ENCODE peak calls at places on chromosomes 6 and 20, in five cellular contexts. J is stomach, B is transverse colon, D is tibial nerve, M is ovary. A is an unnamed sample.

GRCh38 chr6:50602191-50602810 is 111.0 kb upstream of the TFAP2D start:
- DNase-seq in B (no peak), M (no peak), J (no peak), D (peak), A (no peak)

GRCh38 chr20:46323557-46323956 is 15.3 kb upstream of the CDH22 start:
- DNase-seq in B (no peak), M (no peak), D (no peak), J (no peak), A (no peak)

GRCh38 chr20:41848180-41848579 is 230.0 kb upstream of the CHD6 start:
- DNase-seq in J (no peak), M (no peak), B (no peak), D (no peak), A (peak)

GRCh38 chr6:112620832-112621569 is 273.9 kb downstream of the RFPL4B start:
- DNase-seq in B (no peak), D (no peak), J (no peak), M (no peak), A (no peak)

GRCh38 chr6:163413345-163414116 is 987 bp upstream of the QKI start:
- DNase-seq in J (peak), M (peak), B (peak), D (peak), A (peak)

GRCh38 chr20:21017381-21018085 is 88.6 kb downstream of the LINC00237 start:
- DNase-seq in D (no peak), B (no peak), M (no peak), J (no peak), A (no peak)

GRCh38 chr6:109782401-109783046 is 91.4 kb downstream of the FIG4 start:
- DNase-seq in M (no peak), D (no peak), J (no peak), B (no peak), A (no peak)

GRCh38 chr20:24523661-24524060 is 54.2 kb downstream of the SYNDIG1 start:
- DNase-seq in M (no peak), D (no peak), B (no peak), J (no peak), A (no peak)

GRCh38 chr6:167141667-167142432 is 15.9 kb downstream of the GPR31 start:
- DNase-seq in B (peak), J (peak), D (peak), M (peak), A (peak)

GRCh38 chr6:116682334-116682712 is 1.3 kb downstream of the KPNA5 start:
- DNase-seq in M (no peak), D (no peak), J (no peak), B (no peak), A (no peak)

GRCh38 chr6:156510242-156510641 is 266.9 kb upstream of the ARID1B start:
- DNase-seq in J (no peak), M (no peak), D (no peak), B (no peak), A (no peak)

GRCh38 chr6:5995705-5996686 is 10.7 kb downstream of the NRN1 start:
- DNase-seq in D (peak), B (peak), M (peak), J (no peak), A (no peak)

GRCh38 chr6:170152111-170152926 is 138.6 kb downstream of the DLL1 start:
- DNase-seq in B (peak), M (peak), J (peak), D (peak), A (no peak)

GRCh38 chr6:13522639-13523038 is 35.2 kb upstream of the GFOD1 start:
- DNase-seq in B (no peak), J (no peak), M (no peak), D (no peak), A (no peak)

GRCh38 chr6:9439931-9440330 is 974.9 kb downstream of the TFAP2A start:
- DNase-seq in M (no peak), B (no peak), J (no peak), D (no peak), A (no peak)

GRCh38 chr6:151239603-151240035 is at the start of gene AKAP12:
- DNase-seq in M (peak), J (no peak), D (peak), B (peak), A (no peak)

GRCh38 chr6:105253787-105254186 is 74.0 kb upstream of the POPDC3 start:
- DNase-seq in B (no peak), D (no peak), J (no peak), M (no peak), A (no peak)

GRCh38 chr6:44045672-44046015 is 81.6 kb downstream of the MRPL14 start:
- DNase-seq in D (no peak), M (no peak), B (no peak), J (no peak), A (no peak)

GRCh38 chr6:38184780-38185080 is 365.2 kb downstream of the ZFAND3 start:
- DNase-seq in J (no peak), B (no peak), D (no peak), M (no peak), A (no peak)

GRCh38 chr6:14658909-14659561 is 541.5 kb downstream of the CD83 start:
- DNase-seq in B (no peak), D (peak), J (no peak), M (no peak), A (no peak)

GRCh38 chr20:49586967-49587587 is 19.1 kb upstream of the PTGIS start:
- DNase-seq in B (no peak), J (no peak), D (no peak), M (peak), A (no peak)

GRCh38 chr20:52454660-52455059 is 263.1 kb upstream of the ZFP64 start:
- DNase-seq in D (no peak), J (no peak), M (no peak), B (no peak), A (no peak)

GRCh38 chr6:105429676-105430075 is 26.8 kb upstream of the PREP start:
- DNase-seq in J (no peak), D (no peak), M (no peak), B (no peak), A (no peak)

GRCh38 chr20:35273449-35274171 is 4.3 kb downstream of the MMP24OS start:
- DNase-seq in B (no peak), D (no peak), M (no peak), J (peak), A (no peak)

GRCh38 chr20:50048420-50049166 is 64.4 kb downstream of the UBE2V1 start:
- DNase-seq in M (no peak), B (peak), D (no peak), J (no peak), A (no peak)

GRCh38 chr20:46212876-46213275 is 94.8 kb downstream of the CD40 start:
- DNase-seq in B (no peak), M (no peak), D (no peak), J (no peak), A (no peak)

GRCh38 chr6:42199106-42199981 is 4.6 kb upstream of the GUCA1B start:
- DNase-seq in M (no peak), D (no peak), B (no peak), J (no peak), A (peak)

GRCh38 chr20:32386091-32386490 is 28.0 kb downstream of the ASXL1 start:
- DNase-seq in M (no peak), D (no peak), J (no peak), B (no peak), A (no peak)

GRCh38 chr20:14583413-14583812 is 246.0 kb upstream of the FLRT3 start:
- DNase-seq in J (no peak), B (no peak), D (no peak), M (no peak), A (peak)

GRCh38 chr6:79821859-79822258 is 125.5 kb downstream of the ELOVL4 start:
- DNase-seq in D (no peak), B (no peak), J (no peak), M (no peak), A (no peak)

GRCh38 chr6:116507324-116507723 is 4.1 kb upstream of the CALHM5 start:
- DNase-seq in M (no peak), B (no peak), J (no peak), D (no peak), A (no peak)

GRCh38 chr20:32528905-32529670 is 56.0 kb downstream of the NOL4L start:
- DNase-seq in D (no peak), M (no peak), B (no peak), J (no peak), A (no peak)

GRCh38 chr20:13788167-13788834 is 3.5 kb downstream of the NDUFAF5 start:
- DNase-seq in D (peak), J (peak), B (peak), M (no peak), A (peak)

GRCh38 chr20:23111307-23111943 is 25.3 kb upstream of the CD93 start:
- DNase-seq in M (no peak), J (no peak), B (no peak), D (no peak), A (no peak)

GRCh38 chr20:5074050-5074674 is 45.6 kb downstream of the PCNA start:
- DNase-seq in D (no peak), J (no peak), M (no peak), B (no peak), A (no peak)
- TF ChIP-seq EP300 in D (no peak), J (no peak), M (no peak), B (no peak), A (no peak)

DNA sequence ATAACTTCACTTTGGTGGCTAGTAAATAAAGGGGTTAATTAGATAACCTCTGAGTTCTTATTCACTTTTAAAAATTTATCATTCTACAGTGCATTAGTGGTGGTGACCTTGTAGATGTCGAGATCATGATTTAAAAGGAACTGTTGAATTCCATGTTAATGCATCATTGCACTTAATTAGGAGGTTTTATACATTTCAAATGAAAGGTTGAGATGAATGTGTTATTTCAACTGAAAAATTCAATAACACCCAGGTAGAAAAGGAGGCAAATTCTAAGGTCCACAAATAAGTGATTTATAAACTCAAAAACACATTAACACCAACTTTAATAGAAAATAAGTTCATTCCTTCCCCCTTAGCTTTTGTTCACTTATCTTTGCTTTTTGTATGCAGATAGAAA is 58.3 kb upstream of the TMEM170B start:
- DNase-seq in M (no peak), D (no peak), J (no peak), B (no peak), A (no peak)
- TF ChIP-seq EP300 in M (no peak), D (no peak), J (no peak), B (no peak), A (no peak)

DNA sequence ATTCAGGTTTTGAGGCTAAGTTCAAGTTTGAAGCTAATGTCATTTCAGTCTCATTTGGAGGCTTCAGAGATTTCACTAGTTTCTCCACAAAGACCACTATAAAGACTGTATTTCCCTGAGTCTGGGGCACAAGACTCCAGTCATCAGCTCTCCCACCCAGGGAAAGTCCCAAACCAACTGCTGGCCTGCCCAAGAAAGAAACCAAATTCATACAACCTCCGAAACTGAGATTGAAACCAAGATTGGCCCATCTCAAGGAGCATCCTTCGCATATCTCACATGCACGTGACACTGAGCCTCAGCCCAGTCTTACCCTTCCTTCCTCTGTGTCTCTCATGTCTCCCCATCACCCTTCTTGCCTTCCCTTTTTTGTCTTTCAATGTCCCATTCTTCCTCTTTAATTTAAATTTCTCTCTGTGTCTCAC is 3.5 kb upstream of the LTA start:
- DNase-seq in B (peak), M (no peak), D (no peak), J (no peak), A (no peak)
- TF ChIP-seq EP300 in B (no peak), M (no peak), D (peak), J (no peak), A (no peak)

GRCh38 chr6:33934726-33935270 is 131.0 kb upstream of the MLN start:
- DNase-seq in M (no peak), J (no peak), B (no peak), D (no peak), A (no peak)

GRCh38 chr6:33931799-33932198 is 128.0 kb upstream of the MLN start:
- DNase-seq in M (no peak), B (no peak), D (no peak), J (no peak), A (no peak)

GRCh38 chr6:33929575-33930288 is 125.9 kb upstream of the MLN start:
- DNase-seq in B (no peak), D (no peak), M (peak), J (no peak), A (no peak)

GRCh38 chr6:33935439-33936080 is 131.8 kb upstream of the MLN start:
- DNase-seq in D (no peak), M (no peak), J (no peak), B (no peak), A (no peak)

GRCh38 chr6:33933101-33933500 is 129.3 kb upstream of the MLN start:
- DNase-seq in M (no peak), D (no peak), J (no peak), B (no peak), A (no peak)
- TF ChIP-seq EP300 in M (no peak), D (no peak), J (no peak), B (no peak), A (no peak)

GRCh38 chr6:53647437-53648094 is 18.0 kb downstream of the KLHL31 start:
- DNase-seq in M (no peak), J (no peak), D (no peak), B (peak), A (no peak)
- TF ChIP-seq EP300 in M (no peak), J (no peak), D (no peak), B (no peak), A (no peak)

GRCh38 chr6:148440877-148441453 is 98.3 kb downstream of the SASH1 start:
- DNase-seq in J (peak), D (peak), M (peak), B (peak), A (peak)
- TF ChIP-seq EP300 in J (no peak), D (peak), M (no peak), B (no peak), A (peak)

GRCh38 chr6:75291331-75291730 is 6.7 kb upstream of the TMEM30A start:
- DNase-seq in B (no peak), J (no peak), M (no peak), D (no peak), A (no peak)
- TF ChIP-seq EP300 in B (no peak), J (no peak), M (no peak), D (no peak), A (no peak)

A was measured in A549.